ENCODE peak calls at places on chromosomes 2 and 18, in five cellular contexts. R, L, F, D and X are unnamed samples.

GRCh38 chr2:209619782-209620181 is 151.8 kb upstream of the UNC80 start:
- DNase-seq in R (no peak), L (no peak), F (no peak), D (no peak), X (no peak)

GRCh38 chr18:2687390-2688001 is 32.0 kb downstream of the SMCHD1 start:
- DNase-seq in R (no peak), L (no peak), F (peak; percentile 26), D (no peak), X (no peak)

GRCh38 chr2:151981886-151982285 is 117.0 kb downstream of the CACNB4 start:
- DNase-seq in R (no peak), L (no peak), F (no peak), D (no peak), X (no peak)

GRCh38 chr2:148742373-148742772 is 97.8 kb downstream of the EPC2 start:
- DNase-seq in R (no peak), L (no peak), F (no peak), D (no peak), X (no peak)

GRCh38 chr18:54359233-54359632 is 1.5 kb downstream of the C18orf54 start:
- DNase-seq in R (no peak), L (peak; percentile 9), F (no peak), D (no peak), X (no peak)

GRCh38 chr2:144358979-144359541 is 160.9 kb downstream of the ZEB2 start:
- DNase-seq in R (no peak), L (peak; percentile 55), F (peak; percentile 75), D (no peak), X (no peak)

GRCh38 chr2:215465246-215465645 is 29.4 kb upstream of the FN1 start:
- DNase-seq in R (no peak), L (no peak), F (no peak), D (no peak), X (no peak)

GRCh38 chr2:36433311-36434217 is 78.0 kb downstream of the CRIM1 start:
- DNase-seq in R (no peak), L (no peak), F (no peak), D (no peak), X (peak; percentile 97)

GRCh38 chr18:74040459-74041332 is 106.9 kb downstream of the FBXO15 start:
- DNase-seq in R (peak; percentile 4), L (peak; percentile 52), F (no peak), D (peak; percentile 50), X (peak; percentile 28)

GRCh38 chr2:66966631-66967030 is 430.5 kb upstream of the ETAA1 start:
- DNase-seq in R (no peak), L (no peak), F (no peak), D (no peak), X (no peak)

GRCh38 chr2:102726128-102727087 is 35.4 kb upstream of the TMEM182 start:
- DNase-seq in R (no peak), L (no peak), F (no peak), D (no peak), X (no peak)

GRCh38 chr18:845152-845819 is 33.2 kb upstream of the YES1 start:
- DNase-seq in R (peak; percentile 81), L (no peak), F (no peak), D (no peak), X (peak; percentile 70)

GRCh38 chr2:196362973-196363549 is 191.7 kb upstream of the STK17B start:
- DNase-seq in R (no peak), L (no peak), F (no peak), D (no peak), X (no peak)

GRCh38 chr2:119425620-119426395 is 5.8 kb upstream of the TMEM37 start:
- DNase-seq in R (no peak), L (no peak), F (no peak), D (no peak), X (peak; percentile 93)

GRCh38 chr2:224892574-224893204 is 149.6 kb downstream of the DOCK10 start:
- DNase-seq in R (no peak), L (no peak), F (no peak), D (no peak), X (no peak)

GRCh38 chr2:182324665-182325064 is 102.2 kb downstream of the PDE1A start:
- DNase-seq in R (no peak), L (no peak), F (no peak), D (no peak), X (no peak)

GRCh38 chr2:63663013-63663864 is 74.5 kb downstream of the MDH1 start:
- DNase-seq in R (no peak), L (no peak), F (no peak), D (no peak), X (no peak)

GRCh38 chr18:5455644-5456043 is 88.2 kb downstream of the EPB41L3 start:
- DNase-seq in R (no peak), L (no peak), F (no peak), D (no peak), X (no peak)

GRCh38 chr2:145110668-145111067 is 590.7 kb upstream of the ZEB2 start:
- DNase-seq in R (no peak), L (no peak), F (no peak), D (no peak), X (no peak)

GRCh38 chr18:74714796-74715195 is 117.1 kb downstream of the ZNF407 start:
- DNase-seq in R (no peak), L (no peak), F (no peak), D (no peak), X (no peak)

GRCh38 chr2:227511955-227512354 is 40.0 kb downstream of the AGFG1 start:
- DNase-seq in R (no peak), L (no peak), F (no peak), D (no peak), X (no peak)

GRCh38 chr2:2181505-2181904 is 149.6 kb downstream of the MYT1L start:
- DNase-seq in R (no peak), L (no peak), F (no peak), D (peak; percentile 14), X (no peak)

GRCh38 chr2:191864623-191865521 is 18.0 kb upstream of the CAVIN2 start:
- DNase-seq in R (no peak), L (no peak), F (no peak), D (no peak), X (peak; percentile 84)

GRCh38 chr2:218023636-218024035 is 20.8 kb upstream of the TNS1 start:
- DNase-seq in R (no peak), L (no peak), F (no peak), D (peak; percentile 11), X (no peak)

GRCh38 chr2:34365512-34365911 is 766.4 kb upstream of the FAM98A start:
- DNase-seq in R (no peak), L (no peak), F (no peak), D (no peak), X (no peak)

GRCh38 chr2:54876764-54877163 is 153.3 kb downstream of the EML6 start:
- DNase-seq in R (no peak), L (no peak), F (no peak), D (no peak), X (no peak)

GRCh38 chr18:45686892-45687611 is 36.9 kb upstream of the SLC14A1 start:
- DNase-seq in R (no peak), L (peak; percentile 41), F (no peak), D (no peak), X (no peak)

GRCh38 chr2:185663811-185664210 is 74.8 kb upstream of the FSIP2 start:
- DNase-seq in R (no peak), L (no peak), F (no peak), D (no peak), X (no peak)

DNA sequence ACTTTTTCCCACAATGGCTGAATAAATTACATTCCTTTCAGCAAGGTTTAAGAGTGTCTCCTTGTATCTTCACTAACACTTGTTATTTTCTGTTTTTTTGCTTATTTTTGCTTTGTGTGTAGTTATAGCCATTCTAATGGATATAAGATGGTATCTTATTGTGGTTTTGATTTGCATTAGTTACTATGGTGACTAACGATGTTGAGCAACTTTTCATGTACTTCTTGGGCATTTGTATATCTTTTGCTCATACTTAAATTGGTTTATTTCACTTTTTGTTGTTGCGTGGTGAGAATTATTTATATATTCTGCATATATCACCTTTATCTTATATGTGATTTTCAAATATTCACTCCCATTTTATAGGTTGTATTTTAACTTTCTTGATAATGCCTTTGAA is 79.8 kb upstream of the FSIP2 start:
- DNase-seq in R (no peak), L (no peak), F (no peak), D (no peak), X (no peak)
- TF ChIP-seq ZBTB33 in R (no peak), L (no peak), F (no peak), D (no peak), X (no peak)

GRCh38 chr2:854460-854859 is 96.2 kb upstream of the SNTG2 start:
- DNase-seq in R (peak; percentile 36), L (peak; percentile 56), F (no peak), D (no peak), X (peak; percentile 34)
- TF ChIP-seq ZBTB33 in R (no peak), L (no peak), F (no peak), D (no peak), X (no peak)

DNA sequence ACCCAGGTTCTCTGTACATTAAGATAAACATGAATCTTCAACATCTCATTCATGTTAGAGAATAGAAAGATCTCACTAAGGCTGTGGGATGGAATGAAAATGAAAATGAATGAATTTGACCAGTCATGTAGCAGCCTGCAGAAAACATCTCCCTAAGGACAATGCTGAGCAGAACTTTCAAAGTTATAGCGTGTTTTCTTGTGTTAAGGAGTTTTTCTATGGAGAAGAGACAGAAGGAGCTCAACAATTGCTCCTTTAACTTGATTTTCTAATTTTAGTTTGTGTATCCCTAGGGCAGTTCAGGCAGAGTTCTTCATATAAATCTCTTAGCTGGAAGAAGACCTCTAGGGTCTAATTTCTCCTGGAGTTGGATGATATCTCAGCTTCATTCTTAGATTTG is 45.2 kb upstream of the PDCL3 start:
- DNase-seq in R (no peak), L (no peak), F (no peak), D (no peak), X (no peak)
- TF ChIP-seq ZBTB33 in R (no peak), L (no peak), F (no peak), D (no peak), X (no peak)

DNA sequence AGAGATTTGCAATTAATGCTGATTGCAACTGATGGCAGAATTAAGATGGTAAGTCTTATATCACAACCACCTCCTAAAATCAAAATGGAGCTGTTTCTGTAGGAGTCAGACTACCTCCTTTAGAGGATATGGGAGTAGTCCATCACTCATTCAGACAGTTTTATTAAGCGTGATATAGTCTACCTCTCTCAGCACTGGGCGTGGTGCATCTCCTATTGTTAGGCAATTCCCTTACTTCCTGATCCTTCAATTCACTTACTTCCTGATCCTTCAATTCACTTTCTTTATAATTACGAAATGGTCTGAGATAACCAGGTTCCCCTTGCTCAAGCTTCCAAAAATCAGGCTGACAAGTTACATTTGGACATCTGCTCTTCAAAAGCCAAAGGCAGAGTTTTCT is 31.9 kb downstream of the ATP8B1 start:
- DNase-seq in R (no peak), L (no peak), F (no peak), D (no peak), X (no peak)
- TF ChIP-seq ZBTB33 in R (no peak), L (no peak), F (no peak), D (no peak), X (no peak)